ENCODE peak calls at places on chromosomes 11 and 22, in seven cellular contexts. F is fibroblast of pulmonary artery; S is thoracic aorta; D is brain microvascular endothelial cell; U is CD8-positive, alpha-beta T cell; B is mammary epithelial cell; G is vagina. K is an unnamed sample.

GRCh38 chr11:17989306-17989705 is 23.5 kb downstream of the SERGEF start:
- DNase-seq in U (no peak), D (no peak), B (no peak), G (no peak), S (no peak), F (no peak), K (no peak)

GRCh38 chr11:116697011-116697410 is 75.8 kb downstream of the BUD13 start:
- DNase-seq in D (no peak), B (peak), F (no peak), S (no peak), G (no peak), U (no peak), K (no peak)

GRCh38 chr11:130103296-130103814 is 33.7 kb downstream of the APLP2 start:
- DNase-seq in D (peak), B (peak), G (no peak), F (peak), U (no peak), S (no peak), K (no peak)

GRCh38 chr11:94295534-94295933 is 8.8 kb upstream of the IZUMO1R start:
- DNase-seq in B (peak), G (no peak), D (no peak), S (no peak), F (no peak), U (no peak), K (no peak)

GRCh38 chr11:41003339-41003992 is 456.0 kb downstream of the LRRC4C start:
- DNase-seq in D (no peak), S (no peak), F (no peak), G (no peak), U (no peak), B (peak), K (no peak)

GRCh38 chr22:24137595-24137994 is 43.7 kb upstream of the SUSD2 start:
- DNase-seq in B (no peak), G (no peak), U (no peak), F (peak), D (peak), S (no peak), K (no peak)

GRCh38 chr11:121575250-121575962 is 122.6 kb upstream of the SORL1-AS1 start:
- DNase-seq in U (no peak), G (no peak), D (peak), B (no peak), S (no peak), F (peak), K (peak)

GRCh38 chr11:8015753-8016239 is 28.7 kb downstream of the EIF3F start:
- DNase-seq in S (no peak), B (peak), G (no peak), D (no peak), F (no peak), U (no peak), K (no peak)

GRCh38 chr11:84163115-84163514 is 876.9 kb upstream of the CCDC90B start:
- DNase-seq in B (no peak), F (no peak), U (no peak), S (no peak), G (no peak), D (no peak), K (no peak)

GRCh38 chr11:96567193-96567592 is 177.4 kb downstream of the JRKL start:
- DNase-seq in G (no peak), B (no peak), U (no peak), F (peak), D (no peak), S (no peak), K (no peak)
- H3K4me3 ChIP-seq in G (no peak), B (peak), U (no peak), F (peak), D (peak), S (peak), K (no peak)

GRCh38 chr11:27697679-27698275 is 2.5 kb downstream of the BDNF start:
- DNase-seq in B (no peak), G (no peak), D (no peak), F (peak), U (no peak), S (no peak), K (no peak)
- H3K4me3 ChIP-seq in B (no peak), G (no peak), D (peak), F (peak), U (no peak), S (no peak), K (no peak)

GRCh38 chr11:125946712-125947418 is 1.0 kb downstream of the VSIG10L2 start:
- DNase-seq in U (no peak), G (peak), S (no peak), B (no peak), D (no peak), F (no peak), K (no peak)

GRCh38 chr11:125944350-125945010 is 1.4 kb upstream of the VSIG10L2 start:
- DNase-seq in D (no peak), B (no peak), G (peak), F (no peak), S (no peak), U (no peak), K (no peak)

GRCh38 chr11:125947419-125948277 is 1.8 kb downstream of the VSIG10L2 start:
- DNase-seq in F (no peak), B (no peak), S (no peak), U (no peak), G (peak), D (no peak), K (no peak)

GRCh38 chr11:125945011-125945796 is 640 bp upstream of the VSIG10L2 start:
- DNase-seq in D (no peak), B (no peak), F (no peak), G (no peak), S (no peak), U (no peak), K (no peak)

DNA sequence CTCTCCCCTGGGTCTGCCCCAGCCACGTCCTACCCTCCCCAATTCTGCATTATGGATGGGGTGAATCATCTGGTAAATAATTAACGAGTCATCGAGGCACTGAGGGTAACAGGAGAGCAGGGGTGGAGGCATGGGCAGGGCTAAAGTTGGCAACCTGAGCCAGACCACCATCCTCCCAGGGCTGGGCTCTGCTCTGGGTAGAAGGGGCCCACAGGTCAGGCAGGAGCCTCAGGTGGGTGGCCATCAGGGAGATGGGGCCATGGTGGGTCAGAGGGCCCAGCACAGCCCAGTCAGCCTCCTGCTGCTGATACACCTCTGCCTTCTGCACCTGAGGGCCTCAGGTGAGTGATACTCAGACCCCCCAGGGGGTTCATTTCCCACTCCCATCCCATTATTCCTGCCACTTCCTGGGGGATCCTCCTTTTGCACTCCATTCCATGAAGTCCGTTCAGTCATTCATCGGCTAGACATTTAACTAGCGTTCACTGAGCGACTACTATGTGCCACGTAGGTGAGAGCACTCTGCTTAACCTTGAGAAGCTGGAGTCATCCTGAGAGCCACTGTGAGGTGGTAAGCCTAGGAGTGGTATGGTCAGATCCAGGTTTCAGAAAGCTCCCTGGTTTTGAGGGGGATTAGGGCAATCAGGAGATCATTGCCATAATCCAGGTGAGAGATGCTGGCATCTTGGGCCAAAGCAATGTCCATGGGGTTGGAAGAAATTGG is at the start of gene VSIG10L2:
- DNase-seq in F (no peak), B (no peak), D (no peak), S (no peak), U (no peak), G (peak), K (no peak)
- H3K4me3 ChIP-seq in F (no peak), B (no peak), D (no peak), S (no peak), U (no peak), G (no peak), K (no peak)

DNA sequence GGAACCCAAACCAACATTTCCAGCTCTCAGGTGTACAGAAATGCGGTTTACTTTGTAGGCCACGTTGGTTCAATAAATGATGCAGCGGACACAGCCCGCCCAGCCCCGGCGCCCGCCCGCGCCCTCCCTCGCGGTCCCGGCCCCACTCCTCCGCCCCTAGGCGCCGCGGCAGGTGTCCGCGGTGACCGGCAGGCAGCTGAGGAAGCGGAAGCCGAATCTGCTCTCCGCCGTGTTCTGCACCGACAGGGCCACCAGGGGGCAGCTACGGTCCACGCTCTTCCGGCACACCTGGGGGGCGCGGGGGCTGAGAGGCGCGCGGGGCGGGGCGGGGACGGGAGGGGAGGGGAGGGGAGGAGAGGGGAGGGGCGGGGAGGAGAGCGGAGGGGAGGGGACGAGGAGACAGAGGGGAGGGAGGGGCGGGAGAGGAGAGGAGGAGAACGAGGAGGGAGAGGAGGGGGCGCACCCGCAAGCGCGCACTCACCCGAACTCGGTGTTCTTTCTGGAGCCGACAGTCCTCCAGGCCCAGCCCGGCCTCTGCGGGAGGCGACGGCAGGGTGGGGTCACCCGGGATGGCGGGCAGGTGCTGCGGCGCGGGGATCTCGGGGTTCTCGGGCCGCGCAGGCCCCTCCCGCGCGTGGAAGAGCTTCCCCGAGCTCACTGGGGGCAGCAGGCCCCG is 5.6 kb downstream of the LMNTD2 start:
- DNase-seq in U (peak), D (no peak), B (peak), F (peak), G (no peak), S (no peak), K (peak)
- H3K4me3 ChIP-seq in U (peak), D (no peak), B (peak), F (no peak), G (peak), S (peak), K (peak)

GRCh38 chr11:65362320-65362931 is 7.9 kb downstream of the TIGD3 start:
- DNase-seq in G (no peak), U (no peak), F (no peak), D (no peak), S (no peak), B (no peak), K (peak)
- H3K4me3 ChIP-seq in G (no peak), U (no peak), F (no peak), D (no peak), S (no peak), B (no peak), K (no peak)

GRCh38 chr22:26573026-26573662 is 16.8 kb downstream of the TPST2 start:
- DNase-seq in U (no peak), B (no peak), G (no peak), D (no peak), F (peak), S (no peak), K (no peak)
- H3K4me3 ChIP-seq in U (no peak), B (no peak), G (no peak), D (no peak), F (no peak), S (no peak), K (no peak)

DNA sequence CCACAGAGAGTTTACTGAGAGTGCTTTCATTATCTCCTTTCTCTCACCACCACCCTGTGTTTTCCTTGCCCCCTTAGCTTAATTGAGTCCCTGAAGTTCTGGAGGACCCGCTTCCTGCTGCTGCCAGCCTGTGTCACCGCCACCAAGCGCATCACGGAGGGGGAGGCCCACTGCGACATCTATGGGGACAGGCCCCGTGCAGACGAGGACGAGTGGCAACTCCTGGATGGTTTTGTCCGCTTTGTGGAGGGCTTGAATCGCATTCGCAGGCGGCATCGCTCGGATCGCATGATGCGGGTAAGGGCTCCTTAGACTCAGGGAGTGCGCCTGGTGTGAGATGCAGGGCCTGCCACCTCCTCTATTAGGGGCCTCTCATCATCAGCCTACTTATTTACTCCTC is 91.1 kb downstream of the DEPDC5 start:
- DNase-seq in U (no peak), D (no peak), S (no peak), B (no peak), G (no peak), F (no peak), K (peak)
- H3K4me3 ChIP-seq in U (no peak), D (no peak), S (no peak), B (no peak), G (no peak), F (no peak), K (no peak)

GRCh38 chr22:38795569-38795968 is 1.6 kb upstream of the DNAL4 start:
- DNase-seq in G (no peak), F (no peak), D (no peak), S (no peak), B (no peak), U (no peak), K (no peak)

GRCh38 chr22:38796262-38796957 is 2.5 kb upstream of the DNAL4 start:
- DNase-seq in S (no peak), D (no peak), G (no peak), F (peak), B (no peak), U (no peak), K (no peak)

GRCh38 chr22:38793721-38794466 is at the start of gene DNAL4:
- DNase-seq in U (peak), B (peak), D (peak), G (no peak), F (peak), S (peak), K (peak)

GRCh38 chr22:38789606-38790005 is 4.3 kb downstream of the DNAL4 start:
- DNase-seq in G (no peak), F (no peak), D (no peak), U (no peak), B (no peak), S (no peak), K (no peak)

DNA sequence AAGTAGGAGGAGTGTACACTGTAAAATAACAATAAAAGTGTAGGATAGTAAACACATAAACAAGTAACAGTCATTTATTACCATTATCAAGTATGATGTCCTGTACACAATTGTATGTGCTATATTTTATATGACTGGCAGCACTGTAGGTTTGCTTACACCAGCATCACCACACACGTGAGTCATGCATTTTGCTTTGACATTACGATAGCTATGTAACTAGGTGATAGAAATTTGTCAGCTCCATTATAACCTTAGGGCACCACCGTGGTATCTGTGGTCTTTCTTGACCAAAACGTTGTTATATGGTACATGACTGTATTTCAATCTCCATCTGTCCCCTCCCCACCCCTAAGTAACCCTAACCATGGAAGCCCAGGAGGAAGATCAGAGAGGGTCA is 1.1 kb downstream of the DNAL4 start:
- DNase-seq in S (no peak), D (peak), G (no peak), B (peak), U (no peak), F (no peak), K (no peak)
- H3K4me3 ChIP-seq in S (peak), D (peak), G (peak), B (peak), U (no peak), F (peak), K (peak)

GRCh38 chr11:68812526-68812925 is 29.2 kb downstream of the CPT1A start:
- DNase-seq in G (no peak), U (no peak), B (no peak), F (no peak), S (no peak), D (no peak), K (no peak)

GRCh38 chr11:68810164-68810563 is 31.6 kb downstream of the CPT1A start:
- DNase-seq in U (no peak), G (no peak), F (no peak), S (no peak), D (peak), B (no peak), K (no peak)

GRCh38 chr11:68816251-68816776 is 25.4 kb downstream of the CPT1A start:
- DNase-seq in D (no peak), U (no peak), F (no peak), B (no peak), G (no peak), S (no peak), K (no peak)

GRCh38 chr11:68816917-68817419 is 24.7 kb downstream of the CPT1A start:
- DNase-seq in G (no peak), B (no peak), D (no peak), U (no peak), S (no peak), F (no peak), K (no peak)

DNA sequence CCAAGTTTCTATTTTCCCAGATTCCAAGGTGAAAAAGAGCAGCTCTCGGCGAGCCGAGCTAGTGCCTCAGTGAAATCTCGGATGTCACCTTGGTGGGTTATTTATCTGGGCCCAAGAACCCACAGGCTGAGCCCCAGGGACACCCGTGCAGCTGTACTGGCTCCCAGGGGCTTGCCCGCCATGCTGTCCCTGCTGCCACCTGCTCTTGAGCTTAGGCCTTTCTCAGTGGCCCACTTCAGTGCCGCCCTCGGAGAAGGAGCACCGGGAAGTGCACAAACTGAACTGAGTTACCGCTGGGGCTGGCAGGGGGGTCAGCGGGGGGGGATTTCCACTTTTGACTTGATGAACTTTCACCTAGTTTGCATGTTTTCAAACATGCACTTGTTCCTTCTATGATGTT is 27.9 kb downstream of the CPT1A start:
- DNase-seq in B (no peak), U (no peak), S (no peak), G (no peak), F (no peak), D (no peak), K (no peak)
- H3K4me3 ChIP-seq in B (no peak), U (no peak), S (no peak), G (no peak), F (no peak), D (no peak), K (no peak)

GRCh38 chr11:14341968-14342367 is 17.0 kb downstream of the RRAS2 start:
- DNase-seq in D (no peak), B (no peak), S (no peak), U (no peak), F (no peak), G (no peak), K (no peak)
- H3K4me3 ChIP-seq in D (no peak), B (no peak), S (no peak), U (no peak), F (no peak), G (no peak), K (peak)

K was measured in GM06990.